ENCODE peak calls at places on chromosomes 5 and 9, in ten cellular contexts. F, L, J, N, M, I, W, H, B and D are unnamed samples.

GRCh38 chr9:95087659-95088242 is 229.8 kb downstream of the FANCC start:
- DNase-seq in B (no peak), M (no peak), N (no peak), W (no peak), F (no peak), J (peak), L (no peak), I (no peak), H (no peak), D (no peak)

GRCh38 chr5:82901281-82901888 is 175.8 kb downstream of the TMEM167A start:
- DNase-seq in J (peak), H (no peak), L (no peak), M (no peak), B (no peak), N (no peak), I (no peak), F (no peak), W (no peak), D (no peak)

GRCh38 chr9:107161338-107161737 is 121.7 kb upstream of the RAD23B start:
- DNase-seq in H (no peak), L (no peak), B (no peak), F (no peak), J (no peak), M (no peak), W (no peak), N (no peak), I (no peak), D (no peak)

GRCh38 chr5:38757451-38758245 is 88.2 kb upstream of the OSMR start:
- DNase-seq in N (no peak), L (no peak), J (no peak), H (no peak), F (no peak), I (no peak), B (no peak), W (no peak), M (no peak), D (no peak)

GRCh38 chr9:38234479-38234878 is 158.0 kb upstream of the ALDH1B1 start:
- DNase-seq in N (no peak), W (no peak), L (no peak), H (no peak), F (no peak), M (no peak), B (no peak), J (no peak), I (no peak), D (no peak)

GRCh38 chr5:56011835-56012234 is 17.1 kb upstream of the IL6ST start:
- DNase-seq in I (peak), H (peak), N (no peak), F (no peak), L (no peak), W (no peak), M (no peak), J (no peak), B (peak), D (no peak)

GRCh38 chr5:173513521-173513991 is 102.9 kb downstream of the BOD1 start:
- DNase-seq in M (no peak), N (no peak), F (no peak), L (no peak), I (peak), B (no peak), W (no peak), J (no peak), H (no peak), D (no peak)

GRCh38 chr5:179620703-179621350 is 2.6 kb downstream of the HNRNPH1 start:
- DNase-seq in F (no peak), H (no peak), B (no peak), L (no peak), M (no peak), J (no peak), I (no peak), N (no peak), W (no peak), D (no peak)

GRCh38 chr5:1295650-1296037 is 776 bp upstream of the TERT start:
- DNase-seq in M (no peak), W (no peak), B (no peak), N (no peak), I (no peak), J (no peak), L (no peak), H (no peak), F (no peak), D (no peak)

GRCh38 chr5:107468286-107468685 is 202.5 kb downstream of the EFNA5 start:
- DNase-seq in F (no peak), J (no peak), W (no peak), N (no peak), H (no peak), I (no peak), M (no peak), B (no peak), L (no peak), D (no peak)

GRCh38 chr9:36443581-36443980 is 43.5 kb upstream of the RNF38 start:
- DNase-seq in B (no peak), M (no peak), I (no peak), W (no peak), F (no peak), N (no peak), L (no peak), H (no peak), J (no peak), D (no peak)

GRCh38 chr9:105656131-105656921 is 5.9 kb upstream of the TAL2 start:
- DNase-seq in L (no peak), I (no peak), J (peak), W (peak), B (no peak), N (no peak), H (no peak), M (no peak), F (peak), D (peak)

GRCh38 chr5:61167382-61167781 is 5.1 kb upstream of the SMIM15 start:
- DNase-seq in B (no peak), N (no peak), W (no peak), I (peak), M (no peak), L (no peak), H (no peak), J (peak), F (no peak), D (no peak)

GRCh38 chr5:157387683-157388093 is 72.3 kb upstream of the NIPAL4 start:
- DNase-seq in J (peak), L (no peak), F (no peak), W (no peak), M (peak), B (no peak), N (no peak), I (peak), H (peak), D (no peak)

GRCh38 chr9:38026021-38026809 is 42.8 kb downstream of the SHB start:
- DNase-seq in W (no peak), I (peak), B (no peak), H (peak), J (peak), N (no peak), M (no peak), L (no peak), F (no peak), D (no peak)

GRCh38 chr5:177402271-177403043 is 2.0 kb upstream of the PFN3 start:
- DNase-seq in F (peak), L (peak), M (peak), B (peak), H (no peak), N (peak), W (peak), I (peak), J (peak), D (no peak)

GRCh38 chr9:136787690-136788400 is 3.3 kb upstream of the TMEM141 start:
- DNase-seq in L (peak), N (peak), J (peak), F (peak), H (no peak), W (peak), B (peak), M (peak), I (no peak), D (peak)

GRCh38 chr5:80255425-80255751 is 460 bp downstream of the SERINC5 start:
- DNase-seq in F (peak), L (peak), M (peak), H (no peak), N (peak), J (peak), B (no peak), I (peak), W (peak), D (peak)

GRCh38 chr5:72633649-72634048 is 126.4 kb upstream of the ZNF366 start:
- DNase-seq in W (no peak), H (no peak), N (no peak), J (no peak), M (no peak), I (peak), L (no peak), B (no peak), F (no peak), D (no peak)

GRCh38 chr5:34833991-34834793 is 4.8 kb upstream of the TTC23L start:
- DNase-seq in N (no peak), M (no peak), J (no peak), L (no peak), W (no peak), F (no peak), I (no peak), H (no peak), B (no peak), D (no peak)

GRCh38 chr5:6633469-6634326 is 458 bp downstream of the SRD5A1 start:
- DNase-seq in J (peak), W (peak), H (no peak), M (no peak), N (no peak), L (no peak), B (no peak), I (peak), F (peak), D (no peak)